ENCODE peak calls at places on chromosomes 7 and 10, in four cellular contexts. One of them, this sample, is unnamed.

GRCh38 chr10:132328738-132329137 is 3.3 kb upstream of the LRRC27 start:
- DNase-seq in GM12878: no peak
- DNase-seq in H1: no peak
- DNase-seq in HepG2: no peak
- DNase-seq in this sample: no peak

GRCh38 chr7:29763266-29763665 is 43.0 kb upstream of the WIPF3 start:
- DNase-seq in GM12878: no peak
- DNase-seq in H1: no peak
- DNase-seq in HepG2: no peak
- DNase-seq in this sample: no peak

GRCh38 chr7:74583630-74584029 is 73.9 kb upstream of the GTF2I start:
- DNase-seq in H1: no peak
- DNase-seq in GM12878: no peak
- DNase-seq in HepG2: no peak
- DNase-seq in this sample: no peak

GRCh38 chr7:131557521-131558385 is 1.3 kb upstream of the PODXL start:
- DNase-seq in H1: peak
- DNase-seq in GM12878: no peak
- DNase-seq in HepG2: no peak
- DNase-seq in this sample: peak

GRCh38 chr7:45180084-45180986 is 22.7 kb downstream of the RAMP3 start:
- DNase-seq in GM12878: no peak
- DNase-seq in H1: no peak
- DNase-seq in HepG2: no peak
- DNase-seq in this sample: no peak

GRCh38 chr7:141691540-141691939 is 10.4 kb downstream of the DENND11 start:
- DNase-seq in HepG2: no peak
- DNase-seq in GM12878: no peak
- DNase-seq in H1: no peak
- DNase-seq in this sample: no peak

GRCh38 chr7:128863433-128863989 is 855 bp downstream of the ATP6V1F start:
- DNase-seq in GM12878: no peak
- DNase-seq in H1: peak
- DNase-seq in HepG2: peak
- DNase-seq in this sample: peak

GRCh38 chr7:46900312-46901263 is 681.3 kb downstream of the TNS3 start:
- DNase-seq in HepG2: no peak
- DNase-seq in GM12878: no peak
- DNase-seq in H1: no peak
- DNase-seq in this sample: no peak

GRCh38 chr7:305410-306151 is 15.6 kb downstream of the FOXL3 start:
- DNase-seq in GM12878: no peak
- DNase-seq in H1: no peak
- DNase-seq in HepG2: no peak
- DNase-seq in this sample: no peak

GRCh38 chr10:80506189-80506575 is 31.5 kb upstream of the SH2D4B start:
- DNase-seq in HepG2: peak
- DNase-seq in H1: no peak
- DNase-seq in GM12878: no peak
- DNase-seq in this sample: no peak

GRCh38 chr7:14389052-14389988 is 399.9 kb upstream of the ETV1 start:
- DNase-seq in H1: no peak
- DNase-seq in HepG2: no peak
- DNase-seq in GM12878: no peak
- DNase-seq in this sample: peak

GRCh38 chr7:16634292-16634738 is 11.2 kb downstream of the ANKMY2 start:
- DNase-seq in HepG2: no peak
- DNase-seq in GM12878: no peak
- DNase-seq in H1: no peak
- DNase-seq in this sample: no peak

GRCh38 chr10:130202984-130203617 is 66.9 kb downstream of the GLRX3 start:
- DNase-seq in H1: no peak
- DNase-seq in HepG2: no peak
- DNase-seq in GM12878: no peak
- DNase-seq in this sample: no peak

GRCh38 chr7:55255501-55256445 is 109.4 kb upstream of the LANCL2 start:
- DNase-seq in H1: peak
- DNase-seq in GM12878: peak
- DNase-seq in HepG2: peak
- DNase-seq in this sample: peak

GRCh38 chr7:38280000-38280399 is 6.6 kb upstream of the TARP start:
- DNase-seq in HepG2: no peak
- DNase-seq in GM12878: no peak
- DNase-seq in H1: no peak
- DNase-seq in this sample: no peak

GRCh38 chr10:97784200-97784811 is 12.5 kb upstream of the SFRP5 start:
- DNase-seq in HepG2: no peak
- DNase-seq in H1: no peak
- DNase-seq in GM12878: no peak
- DNase-seq in this sample: no peak

GRCh38 chr10:97781541-97782331 is 9.9 kb upstream of the SFRP5 start:
- DNase-seq in GM12878: no peak
- DNase-seq in H1: no peak
- DNase-seq in HepG2: no peak
- DNase-seq in this sample: no peak

GRCh38 chr10:97785231-97785630 is 13.4 kb upstream of the SFRP5 start:
- DNase-seq in GM12878: no peak
- DNase-seq in H1: no peak
- DNase-seq in HepG2: peak
- DNase-seq in this sample: no peak

GRCh38 chr10:97780991-97781540 is 9.3 kb upstream of the SFRP5 start:
- DNase-seq in H1: no peak
- DNase-seq in HepG2: no peak
- DNase-seq in GM12878: no peak
- DNase-seq in this sample: no peak

GRCh38 chr10:97782455-97783228 is 10.8 kb upstream of the SFRP5 start:
- DNase-seq in GM12878: no peak
- DNase-seq in H1: no peak
- DNase-seq in HepG2: no peak
- DNase-seq in this sample: no peak
- TF ChIP-seq SUZ12 in GM12878: no peak
- TF ChIP-seq SUZ12 in H1: no peak
- TF ChIP-seq SUZ12 in HepG2: no peak
- TF ChIP-seq SUZ12 in this sample: no peak

GRCh38 chr10:54653518-54653917 is 147.5 kb downstream of the PCDH15 start:
- DNase-seq in HepG2: no peak
- DNase-seq in GM12878: no peak
- DNase-seq in H1: no peak
- DNase-seq in this sample: no peak

GRCh38 chr10:54650547-54650946 is 150.5 kb downstream of the PCDH15 start:
- DNase-seq in GM12878: no peak
- DNase-seq in H1: no peak
- DNase-seq in HepG2: no peak
- DNase-seq in this sample: no peak
- TF ChIP-seq SP1 in GM12878: no peak
- TF ChIP-seq SP1 in H1: no peak
- TF ChIP-seq SP1 in HepG2: no peak
- TF ChIP-seq SP1 in this sample: no peak

GRCh38 chr10:58622286-58622685 is 109.6 kb downstream of the BICC1 start:
- DNase-seq in H1: no peak
- DNase-seq in GM12878: no peak
- DNase-seq in HepG2: no peak
- DNase-seq in this sample: no peak
- TF ChIP-seq SUZ12 in H1: no peak
- TF ChIP-seq SUZ12 in GM12878: no peak
- TF ChIP-seq SUZ12 in HepG2: no peak
- TF ChIP-seq SUZ12 in this sample: no peak

DNA sequence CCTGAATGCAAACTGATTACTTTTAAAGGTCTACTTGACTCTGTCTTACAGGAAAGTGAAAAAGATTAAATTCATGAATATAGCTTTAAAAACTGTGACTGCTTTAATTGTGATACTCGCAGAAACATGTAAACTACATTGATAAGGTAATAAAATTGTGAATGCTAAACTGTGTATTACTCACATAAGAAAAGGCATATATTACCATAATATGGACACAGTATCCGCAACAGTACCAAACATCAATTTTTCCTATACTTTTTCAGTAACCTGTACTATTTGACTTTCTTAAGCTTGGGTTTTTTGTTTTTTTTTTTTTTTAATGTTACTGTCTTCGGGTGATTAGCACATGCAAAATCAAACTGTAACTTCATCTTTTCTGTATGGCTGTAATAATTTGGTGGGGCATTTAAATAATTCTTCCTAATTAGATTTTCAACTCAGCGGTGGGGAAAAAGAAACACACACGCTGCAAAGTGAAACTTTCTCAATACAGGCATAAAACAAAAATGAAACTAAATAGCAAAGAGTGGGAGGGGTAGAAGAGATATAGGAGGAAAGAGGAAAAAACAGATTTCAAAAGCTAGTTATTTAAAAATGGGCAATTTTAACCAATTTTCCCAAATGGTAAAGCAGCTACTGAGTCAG is 23.2 kb downstream of the NT5C3A start:
- DNase-seq in GM12878: no peak
- DNase-seq in HepG2: no peak
- DNase-seq in H1: no peak
- DNase-seq in this sample: no peak
- TF ChIP-seq SP1 in GM12878: no peak
- TF ChIP-seq SP1 in HepG2: no peak
- TF ChIP-seq SP1 in H1: no peak
- TF ChIP-seq SP1 in this sample: no peak

GRCh38 chr7:51080622-51081269 is 235.9 kb downstream of the COBL start:
- DNase-seq in GM12878: no peak
- DNase-seq in H1: peak
- DNase-seq in HepG2: no peak
- DNase-seq in this sample: no peak
- TF ChIP-seq SUZ12 in GM12878: no peak
- TF ChIP-seq SUZ12 in H1: no peak
- TF ChIP-seq SUZ12 in HepG2: no peak
- TF ChIP-seq SUZ12 in this sample: no peak

GRCh38 chr10:119454990-119455389 is 87.5 kb downstream of the RGS10 start:
- DNase-seq in GM12878: no peak
- DNase-seq in H1: no peak
- DNase-seq in HepG2: no peak
- DNase-seq in this sample: no peak
- TF ChIP-seq SP1 in GM12878: no peak
- TF ChIP-seq SP1 in H1: no peak
- TF ChIP-seq SP1 in HepG2: no peak
- TF ChIP-seq SP1 in this sample: no peak

GRCh38 chr10:122053314-122053713 is 64.4 kb downstream of the TACC2 start:
- DNase-seq in HepG2: no peak
- DNase-seq in H1: no peak
- DNase-seq in GM12878: no peak
- DNase-seq in this sample: no peak
- TF ChIP-seq SUZ12 in HepG2: no peak
- TF ChIP-seq SUZ12 in H1: no peak
- TF ChIP-seq SUZ12 in GM12878: no peak
- TF ChIP-seq SUZ12 in this sample: no peak

This sample was measured in HEK293T.